ENCODE peak calls at places on chromosome 13, in five cellular contexts. Y is mesenteric fat pad, T is lower leg skin, I is pancreas, U is pulmonary artery endothelial cell. P is an unnamed sample.

GRCh38 chr13:101449971-101450748 is 2.3 kb upstream of the ITGBL1 start:
- DNase-seq in Y (no peak), T (no peak), I (no peak), U (peak; percentile 78), P (no peak)

GRCh38 chr13:75637101-75637774 is 1.1 kb downstream of the LMO7 start:
- DNase-seq in Y (no peak), T (no peak), I (no peak), U (no peak), P (no peak)

GRCh38 chr13:80469105-80469840 is 128.3 kb upstream of the SPRY2 start:
- DNase-seq in Y (no peak), T (no peak), I (no peak), U (no peak), P (no peak)

GRCh38 chr13:52162279-52163101 is 3.1 kb upstream of the NEK3 start:
- DNase-seq in Y (no peak), T (no peak), I (no peak), U (peak; percentile 67), P (no peak)

GRCh38 chr13:90545070-90545840 is 802.2 kb upstream of the MIR17HG start:
- DNase-seq in Y (no peak), T (no peak), I (no peak), U (no peak), P (no peak)

GRCh38 chr13:40476175-40476958 is 190.1 kb downstream of the FOXO1 start:
- DNase-seq in Y (no peak), T (no peak), I (no peak), U (no peak), P (no peak)

GRCh38 chr13:44044544-44045178 is 165.0 kb downstream of the LACC1 start:
- DNase-seq in Y (no peak), T (no peak), I (no peak), U (no peak), P (no peak)

GRCh38 chr13:111472083-111472482 is 151.6 kb downstream of the TEX29 start:
- DNase-seq in Y (no peak), T (no peak), I (no peak), U (no peak), P (no peak)

GRCh38 chr13:24745516-24745860 is 18.5 kb upstream of the RNF17 start:
- DNase-seq in Y (no peak), T (no peak), I (no peak), U (no peak), P (no peak)